ENCODE peak calls at places on chromosome 9, in eight cellular contexts. E, W, V, G, J, H, B and A are unnamed samples.

GRCh38 chr9:135215571-135216161 is 128.2 kb downstream of the OLFM1 start:
- DNase-seq in E (no peak), W (no peak), V (no peak), G (no peak), J (no peak), H (no peak), B (no peak), A (no peak)

GRCh38 chr9:113511856-113512761 is 48.6 kb downstream of the RGS3 start:
- DNase-seq in E (no peak), W (peak; percentile 90), V (no peak), G (peak; percentile 62), J (peak; percentile 22), H (no peak), B (no peak), A (peak; percentile 52)

GRCh38 chr9:110123364-110124095 is 84.4 kb downstream of the C9orf152 start:
- DNase-seq in E (no peak), W (no peak), V (no peak), G (no peak), J (peak; percentile 58), H (no peak), B (no peak), A (no peak)

GRCh38 chr9:76562511-76562911 is 103.5 kb downstream of the GCNT1 start:
- DNase-seq in E (no peak), W (no peak), V (no peak), G (no peak), J (peak; percentile 67), H (no peak), B (no peak), A (no peak)

GRCh38 chr9:121593066-121593465 is 58.4 kb upstream of the DAB2IP start:
- DNase-seq in E (no peak), W (no peak), V (no peak), G (no peak), J (no peak), H (no peak), B (no peak), A (no peak)

GRCh38 chr9:71663931-71664459 is 104.3 kb downstream of the CEMIP2 start:
- DNase-seq in E (no peak), W (no peak), V (no peak), G (no peak), J (peak; percentile 21), H (no peak), B (no peak), A (no peak)

GRCh38 chr9:107094370-107094769 is 188.7 kb upstream of the RAD23B start:
- DNase-seq in E (no peak), W (no peak), V (no peak), G (no peak), J (peak; percentile 12), H (no peak), B (no peak), A (no peak)

GRCh38 chr9:69379250-69379982 is 54.4 kb downstream of the ENTREP1 start:
- DNase-seq in E (no peak), W (no peak), V (peak; percentile 47), G (no peak), J (peak; percentile 4), H (no peak), B (peak; percentile 32), A (no peak)

GRCh38 chr9:123093141-123093540 is 59.7 kb downstream of the GPR21 start:
- DNase-seq in E (no peak), W (no peak), V (no peak), G (no peak), J (no peak), H (no peak), B (no peak), A (no peak)

GRCh38 chr9:128404579-128404978 is 16.1 kb upstream of the CERCAM start:
- DNase-seq in E (no peak), W (no peak), V (no peak), G (no peak), J (no peak), H (no peak), B (no peak), A (no peak)

GRCh38 chr9:72945391-72945790 is 7.5 kb downstream of the ALDH1A1 start:
- DNase-seq in E (no peak), W (no peak), V (no peak), G (no peak), J (no peak), H (no peak), B (no peak), A (no peak)

GRCh38 chr9:114176601-114177295 is 21.4 kb downstream of the COL27A1 start:
- DNase-seq in E (no peak), W (no peak), V (no peak), G (no peak), J (no peak), H (no peak), B (no peak), A (no peak)

GRCh38 chr9:100090880-100091279 is 7.9 kb downstream of the ERP44 start:
- DNase-seq in E (no peak), W (no peak), V (no peak), G (no peak), J (no peak), H (no peak), B (no peak), A (no peak)

GRCh38 chr9:100087218-100087617 is 11.6 kb downstream of the ERP44 start:
- DNase-seq in E (no peak), W (peak; percentile 44), V (no peak), G (peak; percentile 14), J (peak; percentile 65), H (no peak), B (no peak), A (peak; percentile 8)

GRCh38 chr9:100092066-100092465 is 6.7 kb downstream of the ERP44 start:
- DNase-seq in E (no peak), W (no peak), V (no peak), G (no peak), J (no peak), H (no peak), B (no peak), A (no peak)

GRCh38 chr9:100088202-100088601 is 10.6 kb downstream of the ERP44 start:
- DNase-seq in E (no peak), W (no peak), V (no peak), G (no peak), J (no peak), H (no peak), B (no peak), A (no peak)

GRCh38 chr9:100091650-100092049 is 7.2 kb downstream of the ERP44 start:
- DNase-seq in E (no peak), W (no peak), V (no peak), G (no peak), J (no peak), H (no peak), B (no peak), A (no peak)
- H3K27ac ChIP-seq in E (no peak overlapping the region), W (no peak overlapping the region), V (no peak overlapping the region), G (no peak overlapping the region), J (no peak overlapping the region), H (no peak overlapping the region), B (no peak overlapping the region), A (no peak overlapping the region)

GRCh38 chr9:25678147-25678666 is at the start of gene TUSC1:
- DNase-seq in E (peak; percentile 60), W (no peak), V (peak; percentile 88), G (no peak), J (peak; percentile 83), H (peak; percentile 5), B (no peak), A (no peak)
- H3K4me3 ChIP-seq in E (peak within 1 kb of the TSS; percentile 82), W (no peak within 1 kb of the TSS), V (peak within 1 kb of the TSS; percentile 95), G (no peak within 1 kb of the TSS), J (peak within 1 kb of the TSS; percentile 80), H (peak within 1 kb of the TSS; percentile 67), B (peak within 1 kb of the TSS; percentile 84), A (no peak within 1 kb of the TSS)

GRCh38 chr9:91904541-91905236 is 45.3 kb downstream of the ROR2 start:
- DNase-seq in E (no peak), W (no peak), V (no peak), G (no peak), J (no peak), H (no peak), B (no peak), A (no peak)

GRCh38 chr9:91905958-91906585 is 44.0 kb downstream of the ROR2 start:
- DNase-seq in E (peak; percentile 10), W (peak; percentile 61), V (no peak), G (peak; percentile 35), J (no peak), H (no peak), B (no peak), A (peak; percentile 24)

GRCh38 chr9:91903126-91903911 is 46.7 kb downstream of the ROR2 start:
- DNase-seq in E (no peak), W (no peak), V (no peak), G (no peak), J (no peak), H (no peak), B (no peak), A (no peak)

GRCh38 chr9:91907387-91908292 is 42.4 kb downstream of the ROR2 start:
- DNase-seq in E (no peak), W (no peak), V (no peak), G (no peak), J (no peak), H (no peak), B (no peak), A (no peak)

GRCh38 chr9:91905237-91905650 is 44.8 kb downstream of the ROR2 start:
- DNase-seq in E (no peak), W (no peak), V (no peak), G (no peak), J (no peak), H (no peak), B (no peak), A (no peak)
- H3K27ac ChIP-seq in E (no peak overlapping the region), W (no peak overlapping the region), V (no peak overlapping the region), G (peak overlapping the region; percentile 60), J (no peak overlapping the region), H (no peak overlapping the region), B (no peak overlapping the region), A (no peak overlapping the region)

GRCh38 chr9:34373749-34374148 is 2.9 kb downstream of the MYORG start:
- DNase-seq in E (no peak), W (no peak), V (no peak), G (no peak), J (no peak), H (no peak), B (no peak), A (no peak)

GRCh38 chr9:34372598-34373011 is 4.1 kb downstream of the MYORG start:
- DNase-seq in E (no peak), W (no peak), V (no peak), G (no peak), J (no peak), H (peak; percentile 13), B (no peak), A (no peak)

GRCh38 chr9:34371886-34372597 is 4.7 kb downstream of the MYORG start:
- DNase-seq in E (no peak), W (no peak), V (no peak), G (no peak), J (no peak), H (no peak), B (no peak), A (no peak)

GRCh38 chr9:34370970-34371880 is 5.5 kb downstream of the MYORG start:
- DNase-seq in E (no peak), W (peak; percentile 44), V (no peak), G (peak; percentile 15), J (peak; percentile 11), H (no peak), B (no peak), A (no peak)

DNA sequence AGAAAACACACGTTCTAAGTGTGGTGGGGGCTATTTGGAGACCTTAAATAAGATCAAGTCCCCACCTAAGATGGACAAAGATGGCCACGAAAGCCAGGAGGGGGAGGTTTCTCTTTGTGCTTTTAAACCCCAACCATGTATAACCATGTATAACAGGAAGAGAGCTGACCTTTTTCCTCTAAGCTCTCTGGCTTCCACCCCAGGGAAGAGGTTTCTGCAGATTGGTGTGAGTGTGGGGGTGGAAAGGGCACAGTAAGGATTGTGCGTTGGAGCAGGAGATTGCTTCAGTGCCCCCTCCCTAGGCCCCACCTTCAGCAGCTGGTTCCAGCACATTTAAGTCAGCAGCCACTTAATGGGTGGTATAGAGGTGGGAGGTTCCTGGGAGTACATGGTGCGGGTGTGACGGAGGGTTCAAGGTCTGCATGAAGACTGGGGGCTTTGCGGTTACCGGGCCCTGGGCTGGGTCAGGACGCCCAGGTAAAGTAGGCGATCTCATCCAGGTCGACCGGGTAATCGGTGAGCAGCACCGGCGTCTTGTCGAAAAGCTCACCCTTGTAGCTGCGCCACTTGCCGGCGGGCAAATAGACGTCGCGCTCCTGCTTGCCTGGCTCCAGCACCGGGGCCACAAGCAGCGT is 6.2 kb downstream of the MYORG start:
- DNase-seq in E (no peak), W (no peak), V (no peak), G (no peak), J (no peak), H (no peak), B (no peak), A (no peak)
- H3K4me3 ChIP-seq in E (no peak overlapping the region), W (no peak overlapping the region), V (no peak overlapping the region), G (no peak overlapping the region), J (no peak overlapping the region), H (no peak overlapping the region), B (no peak overlapping the region), A (no peak overlapping the region)